ENCODE peak calls at places on chromosomes 11 and 22, in nine cellular contexts. M, S, D, U, W, T, K, Z and N are unnamed samples.

GRCh38 chr11:10973416-10973815 is 115.6 kb upstream of the ZBED5 start:
- DNase-seq in K (no peak), U (no peak), S (no peak), W (no peak), M (no peak), Z (no peak), T (no peak), D (no peak), N (peak)

GRCh38 chr11:134716582-134716981 is 304.5 kb upstream of the B3GAT1 start:
- DNase-seq in T (no peak), M (no peak), Z (no peak), K (no peak), S (no peak), D (no peak), W (no peak), U (no peak), N (no peak)

GRCh38 chr11:9639985-9640384 is 23.9 kb upstream of the SWAP70 start:
- DNase-seq in W (no peak), D (no peak), K (no peak), M (no peak), U (no peak), S (peak), Z (no peak), T (no peak), N (peak)

GRCh38 chr11:3340025-3340424 is 38.9 kb downstream of the ZNF195 start:
- DNase-seq in W (no peak), M (no peak), D (no peak), K (no peak), S (no peak), U (peak), T (peak), Z (no peak), N (no peak)

GRCh38 chr11:111540114-111540920 is at the start of gene LAYN:
- DNase-seq in D (peak), M (no peak), U (no peak), K (no peak), T (peak), S (no peak), W (peak), Z (peak), N (no peak)

GRCh38 chr11:8105666-8106065 is 24.7 kb downstream of the TUB start:
- DNase-seq in S (no peak), K (no peak), Z (no peak), W (no peak), U (no peak), T (no peak), M (no peak), D (no peak), N (no peak)

GRCh38 chr22:32850157-32850556 is 48.7 kb downstream of the TIMP3 start:
- DNase-seq in S (no peak), M (no peak), Z (no peak), T (no peak), U (no peak), D (no peak), K (no peak), W (no peak), N (no peak)

GRCh38 chr11:35276396-35276795 is 137.4 kb downstream of the CD44 start:
- DNase-seq in K (no peak), Z (no peak), W (no peak), S (no peak), D (no peak), M (peak), U (no peak), T (peak), N (no peak)

GRCh38 chr11:71293961-71294782 is 41.8 kb upstream of the SHANK2 start:
- DNase-seq in S (no peak), M (no peak), D (no peak), Z (no peak), W (no peak), U (no peak), K (no peak), T (no peak), N (no peak)

GRCh38 chr11:1221848-1222311 is 986 bp upstream of the MUC5B start:
- DNase-seq in D (no peak), U (no peak), S (no peak), W (no peak), T (no peak), M (no peak), Z (no peak), K (no peak), N (no peak)

GRCh38 chr11:131824766-131825165 is 454.4 kb downstream of the NTM start:
- DNase-seq in K (no peak), S (no peak), W (no peak), M (no peak), U (no peak), D (no peak), T (peak), Z (no peak), N (peak)